ENCODE peak calls at places on chromosomes 4 and X, in five cellular contexts. Q is HepG2, H is K562, L is H1, X is SK-N-SH. P is an unnamed sample.

GRCh38 chrX:134660627-134661026 is 2.4 kb upstream of the PLAC1 start:
- DNase-seq in Q (no peak), H (no peak), L (no peak), X (no peak), P (no peak)

GRCh38 chr4:8176547-8177399 is 18.2 kb upstream of the ABLIM2 start:
- DNase-seq in Q (peak), H (peak), L (peak), X (peak), P (peak)

GRCh38 chr4:127203561-127204260 is 429.0 kb upstream of the INTU start:
- DNase-seq in Q (no peak), H (no peak), L (no peak), X (no peak), P (no peak)

GRCh38 chr4:11624370-11624769 is 195.7 kb upstream of the HS3ST1 start:
- DNase-seq in Q (no peak), H (no peak), L (no peak), X (no peak), P (no peak)

GRCh38 chrX:135520022-135520552 is 373 bp upstream of the INTS6L start:
- DNase-seq in Q (no peak), H (no peak), L (no peak), X (no peak), P (no peak)

GRCh38 chrX:106144755-106145639 is 23.1 kb upstream of the PWWP3B start:
- DNase-seq in Q (no peak), H (no peak), L (no peak), X (no peak), P (no peak)

GRCh38 chr4:8904666-8905065 is 33.0 kb upstream of the HMX1 start:
- DNase-seq in Q (no peak), H (no peak), L (no peak), X (no peak), P (no peak)

GRCh38 chr4:60923075-60923474 is 277.1 kb upstream of the ADGRL3 start:
- DNase-seq in Q (no peak), H (no peak), L (no peak), X (no peak), P (no peak)

GRCh38 chrX:43882294-43882681 is at the start of gene MAOB:
- DNase-seq in Q (peak), H (peak), L (peak), X (peak), P (no peak)

GRCh38 chr4:149896428-149896827 is 80.8 kb upstream of the IQCM start:
- DNase-seq in Q (no peak), H (no peak), L (no peak), X (no peak), P (no peak)

GRCh38 chr4:1408418-1408817 is 2.2 kb upstream of the NKX1-1 start:
- DNase-seq in Q (no peak), H (peak), L (peak), X (peak), P (no peak)

GRCh38 chrX:119826399-119826959 is 26.3 kb downstream of the UPF3B start:
- DNase-seq in Q (peak), H (no peak), L (no peak), X (no peak), P (no peak)

GRCh38 chrX:54182864-54183613 is at the start of gene FAM120C:
- DNase-seq in Q (peak), H (peak), L (peak), X (peak), P (peak)

GRCh38 chrX:134158821-134159512 is 78.0 kb upstream of the CCDC160 start:
- DNase-seq in Q (no peak), H (no peak), L (no peak), X (no peak), P (no peak)

GRCh38 chrX:124641737-124642491 is 295.6 kb downstream of the SH2D1A start:
- DNase-seq in Q (no peak), H (peak), L (no peak), X (no peak), P (no peak)

GRCh38 chr4:673349-674091 is 556 bp downstream of the ATP5ME start:
- DNase-seq in Q (peak), H (peak), L (no peak), X (no peak), P (peak)

GRCh38 chrX:54066841-54067240 is 22.6 kb upstream of the PHF8 start:
- DNase-seq in Q (no peak), H (no peak), L (no peak), X (no peak), P (no peak)

GRCh38 chrX:47497274-47497673 is 14.3 kb upstream of the ZNF41 start:
- DNase-seq in Q (no peak), H (peak), L (no peak), X (peak), P (no peak)

GRCh38 chrX:9681011-9681410 is 84.6 kb downstream of the GPR143 start:
- DNase-seq in Q (no peak), H (no peak), L (no peak), X (no peak), P (no peak)

GRCh38 chr4:5142726-5143125 is 91.4 kb downstream of the STK32B start:
- DNase-seq in Q (peak), H (peak), L (peak), X (peak), P (peak)

GRCh38 chr4:56979674-56980073 is 978 bp downstream of the POLR2B start:
- DNase-seq in Q (peak), H (no peak), L (no peak), X (no peak), P (no peak)

GRCh38 chr4:98491862-98492554 is 166.4 kb downstream of the TSPAN5 start:
- DNase-seq in Q (no peak), H (no peak), L (no peak), X (no peak), P (no peak)

GRCh38 chr4:143404555-143404954 is 67.9 kb downstream of the GAB1 start:
- DNase-seq in Q (no peak), H (no peak), L (no peak), X (no peak), P (no peak)

GRCh38 chrX:110989869-110990268 is 106.1 kb upstream of the PAK3 start:
- DNase-seq in Q (no peak), H (no peak), L (no peak), X (no peak), P (no peak)

DNA sequence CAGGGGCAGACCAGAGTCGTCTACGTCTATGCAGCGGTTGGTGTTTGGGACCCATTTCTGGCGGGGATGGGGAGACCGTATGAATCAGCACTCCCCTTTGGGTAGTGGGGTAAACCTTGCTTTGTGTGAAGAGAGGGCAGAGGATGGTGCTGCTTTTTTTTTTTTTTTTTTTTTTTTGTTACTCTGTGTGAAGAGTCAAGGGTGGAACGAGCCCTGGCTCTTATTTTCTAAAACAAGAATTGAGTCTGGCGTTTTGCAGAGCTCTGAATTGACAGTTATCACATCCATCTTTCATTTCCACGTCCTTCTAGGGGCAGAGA is 1.2 kb downstream of the SLAIN2 start:
- DNase-seq in Q (no peak), H (no peak), L (no peak), X (no peak), P (no peak)
- TF ChIP-seq GABPA in Q (no peak), H (no peak), L (no peak), X (no peak), P (no peak)

GRCh38 chr4:75672461-75673026 is 667 bp downstream of the G3BP2 start:
- DNase-seq in Q (peak), H (peak), L (peak), X (peak), P (peak)
- TF ChIP-seq POLR2AphosphoS5 in Q (no peak), H (no peak), L (peak), X (no peak), P (peak)

GRCh38 chrX:76555269-76555668 is 127.8 kb downstream of the MAGEE1 start:
- DNase-seq in Q (no peak), H (no peak), L (no peak), X (no peak), P (no peak)

GRCh38 chrX:76550016-76550415 is 122.5 kb downstream of the MAGEE1 start:
- DNase-seq in Q (no peak), H (no peak), L (no peak), X (no peak), P (no peak)

GRCh38 chrX:76555816-76556215 is 128.3 kb downstream of the MAGEE1 start:
- DNase-seq in Q (peak), H (peak), L (peak), X (peak), P (peak)
- TF ChIP-seq CTCF in Q (peak), H (peak), L (peak), X (peak), P (no peak)

GRCh38 chr4:93776386-93777080 is 52.0 kb upstream of the ATOH1 start:
- DNase-seq in Q (no peak), H (no peak), L (no peak), X (no peak), P (no peak)
- TF ChIP-seq GABPA in Q (no peak), H (no peak), L (no peak), X (no peak), P (no peak)

GRCh38 chr4:53695540-53696463 is 104.5 kb upstream of the LNX1 start:
- DNase-seq in Q (no peak), H (no peak), L (no peak), X (no peak), P (no peak)
- TF ChIP-seq POLR2AphosphoS5 in Q (no peak), H (no peak), L (no peak), X (no peak), P (no peak)

DNA sequence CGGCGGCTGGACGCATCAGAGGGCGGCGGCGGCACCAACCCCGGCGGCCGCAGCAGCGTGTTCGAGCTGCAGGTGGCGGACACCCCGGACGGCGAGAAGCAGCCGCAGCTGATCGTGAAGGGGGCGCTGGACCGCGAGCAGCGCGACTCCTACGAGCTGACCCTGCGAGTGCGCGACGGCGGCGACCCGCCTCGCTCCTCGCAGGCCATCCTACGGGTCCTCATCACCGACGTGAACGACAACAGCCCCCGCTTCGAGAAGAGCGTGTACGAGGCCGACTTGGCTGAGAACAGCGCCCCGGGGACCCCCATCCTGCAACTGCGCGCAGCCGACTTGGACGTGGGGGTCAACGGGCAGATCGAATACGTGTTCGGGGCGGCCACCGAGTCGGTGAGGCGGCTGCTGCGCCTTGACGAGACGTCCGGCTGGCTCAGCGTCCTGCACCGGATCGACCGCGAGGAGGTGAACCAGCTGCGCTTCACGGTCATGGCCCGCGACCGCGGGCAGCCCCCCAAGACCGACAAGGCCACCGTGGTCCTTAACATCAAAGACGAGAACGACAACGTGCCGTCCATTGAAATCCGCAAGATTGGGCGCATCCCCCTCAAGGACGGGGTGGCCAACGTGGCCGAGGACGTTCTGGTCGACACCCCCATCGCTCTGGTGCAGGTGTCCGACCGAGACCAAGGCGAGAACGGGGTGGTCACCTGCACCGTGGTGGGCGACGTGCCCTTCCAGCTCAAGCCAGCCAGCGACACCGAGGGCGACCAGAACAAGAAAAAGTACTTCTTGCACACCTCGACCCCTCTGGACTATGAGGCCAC is 2.1 kb downstream of the PCDH7 start:
- DNase-seq in Q (no peak), H (no peak), L (peak), X (no peak), P (no peak)
- TF ChIP-seq CTCF in Q (no peak), H (no peak), L (no peak), X (peak), P (no peak)

DNA sequence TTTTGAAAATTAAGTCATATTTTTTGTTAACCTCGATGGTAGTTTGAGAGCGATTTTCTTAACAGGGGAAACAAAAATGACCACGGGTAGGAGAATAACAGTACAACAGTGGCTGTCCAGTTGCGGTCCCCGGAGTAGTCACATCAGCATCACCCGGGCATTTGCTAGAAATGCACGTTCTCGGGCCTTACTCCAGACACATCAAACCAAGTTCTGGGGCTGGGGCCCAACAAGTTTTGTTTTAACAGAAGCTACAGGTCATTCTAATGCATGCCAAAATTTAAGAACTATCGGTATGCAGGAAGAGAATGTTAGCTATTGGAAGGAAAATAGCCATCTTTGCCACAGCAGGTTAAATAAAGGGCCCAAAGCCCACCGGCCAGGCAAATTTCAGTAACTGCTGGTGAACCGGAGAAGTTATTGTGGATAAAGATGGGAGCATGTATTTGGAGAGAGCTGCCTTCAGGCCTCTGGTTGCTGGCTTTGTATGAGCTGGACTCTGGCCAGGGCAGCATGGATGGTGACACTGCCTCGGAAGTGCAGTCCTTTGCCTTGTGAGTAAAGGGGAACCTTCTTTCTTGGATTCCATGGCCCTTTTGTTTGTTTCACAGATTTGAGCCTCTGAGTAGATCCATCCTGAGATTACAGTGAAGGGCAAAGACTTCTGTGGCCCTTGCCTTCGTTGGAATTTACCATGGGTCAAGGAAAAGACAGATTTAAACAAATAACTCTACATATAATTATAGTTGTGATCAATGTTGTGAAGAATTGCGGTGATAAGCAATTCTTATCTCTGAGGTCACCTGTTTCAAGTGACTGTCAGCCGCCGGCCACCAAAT is 62.1 kb downstream of the TBC1D14 start:
- DNase-seq in Q (no peak), H (no peak), L (no peak), X (no peak), P (no peak)
- TF ChIP-seq GABPA in Q (no peak), H (no peak), L (no peak), X (no peak), P (no peak)

GRCh38 chr4:119027815-119028214 is 107.8 kb upstream of the MYOZ2 start:
- DNase-seq in Q (no peak), H (no peak), L (no peak), X (no peak), P (no peak)

GRCh38 chr4:119028296-119028695 is 107.3 kb upstream of the MYOZ2 start:
- DNase-seq in Q (no peak), H (no peak), L (no peak), X (no peak), P (no peak)

GRCh38 chr4:119025916-119026661 is 109.5 kb upstream of the MYOZ2 start:
- DNase-seq in Q (no peak), H (no peak), L (no peak), X (no peak), P (peak)

GRCh38 chr4:119025440-119025839 is 110.2 kb upstream of the MYOZ2 start:
- DNase-seq in Q (no peak), H (no peak), L (no peak), X (no peak), P (no peak)

GRCh38 chr4:119026662-119027444 is 108.8 kb upstream of the MYOZ2 start:
- DNase-seq in Q (no peak), H (no peak), L (no peak), X (no peak), P (no peak)
- TF ChIP-seq POLR2AphosphoS5 in Q (no peak), H (no peak), L (no peak), X (no peak), P (no peak)

GRCh38 chr4:113153529-113154101 is 104.2 kb downstream of the ANK2 start:
- DNase-seq in Q (peak), H (no peak), L (no peak), X (no peak), P (no peak)
- TF ChIP-seq CTCF in Q (peak), H (no peak), L (peak), X (no peak), P (no peak)

P was measured in HL-60.